ENCODE peak calls at places on chromosomes 11 and 22, in seven cellular contexts. Q, X, Y, A, S, E and B are unnamed samples.

GRCh38 chr11:57568330-57568766 is 876 bp upstream of the UBE2L6 start:
- DNase-seq in Q (peak; percentile 46), X (peak; percentile 71), Y (no peak), A (no peak), S (no peak), E (peak; percentile 73), B (no peak)

GRCh38 chr11:109026891-109027489 is 362.1 kb downstream of the DDX10 start:
- DNase-seq in Q (no peak), X (no peak), Y (no peak), A (no peak), S (no peak), E (no peak), B (no peak)

GRCh38 chr11:130455493-130456127 is 7.2 kb downstream of the ADAMTS15 start:
- DNase-seq in Q (no peak), X (no peak), Y (no peak), A (no peak), S (peak; percentile 55), E (no peak), B (no peak)

GRCh38 chr11:34316347-34317037 is 41.3 kb downstream of the ABTB2 start:
- DNase-seq in Q (no peak), X (peak; percentile 97), Y (no peak), A (no peak), S (no peak), E (no peak), B (no peak)

GRCh38 chr22:39745789-39746188 is 147.8 kb downstream of the ENTHD1 start:
- DNase-seq in Q (no peak), X (no peak), Y (no peak), A (no peak), S (no peak), E (no peak), B (no peak)

GRCh38 chr11:104668797-104669463 is 229.3 kb downstream of the CASP12 start:
- DNase-seq in Q (no peak), X (peak; percentile 52), Y (no peak), A (no peak), S (no peak), E (no peak), B (no peak)

GRCh38 chr11:73197348-73197747 is 20.7 kb upstream of the P2RY2 start:
- DNase-seq in Q (no peak), X (no peak), Y (no peak), A (no peak), S (no peak), E (no peak), B (no peak)

GRCh38 chr11:35138949-35139881 is at the start of gene CD44:
- DNase-seq in Q (no peak), X (peak; percentile 67), Y (no peak), A (peak; percentile 9), S (peak; percentile 86), E (peak; percentile 38), B (peak; percentile 81)

GRCh38 chr11:409600-410471 is 5.0 kb downstream of the SIGIRR start:
- DNase-seq in Q (no peak), X (no peak), Y (no peak), A (no peak), S (peak; percentile 57), E (no peak), B (no peak)

GRCh38 chr11:8719260-8720190 is 36.9 kb downstream of the RPL27A start:
- DNase-seq in Q (no peak), X (no peak), Y (peak; percentile 68), A (no peak), S (peak; percentile 74), E (no peak), B (no peak)

GRCh38 chr11:27716850-27717249 is 16.6 kb upstream of the BDNF start:
- DNase-seq in Q (no peak), X (no peak), Y (peak; percentile 72), A (no peak), S (no peak), E (peak; percentile 9), B (no peak)

GRCh38 chr22:19524170-19525115 is at the start of gene CLDN5:
- DNase-seq in Q (peak; percentile 3), X (no peak), Y (no peak), A (no peak), S (no peak), E (peak; percentile 79), B (no peak)

GRCh38 chr11:47391077-47391583 is 12.8 kb upstream of the SPI1 start:
- DNase-seq in Q (no peak), X (no peak), Y (no peak), A (no peak), S (peak; percentile 82), E (no peak), B (no peak)

GRCh38 chr11:59615132-59615636 is 390 bp downstream of the OSBP start:
- DNase-seq in Q (no peak), X (no peak), Y (peak; percentile 49), A (no peak), S (peak; percentile 71), E (peak; percentile 39), B (peak; percentile 46)

GRCh38 chr11:33445761-33446161 is 188.6 kb downstream of the HIPK3 start:
- DNase-seq in Q (no peak), X (no peak), Y (no peak), A (no peak), S (no peak), E (no peak), B (no peak)

GRCh38 chr11:100563541-100564280 is 123.4 kb upstream of the ARHGAP42 start:
- DNase-seq in Q (no peak), X (no peak), Y (no peak), A (no peak), S (no peak), E (no peak), B (no peak)

GRCh38 chr22:31566484-31566883 is 70.1 kb downstream of the SFI1 start:
- DNase-seq in Q (no peak), X (no peak), Y (no peak), A (no peak), S (no peak), E (no peak), B (no peak)

GRCh38 chr11:95134491-95134890 is 44.8 kb downstream of the ENDOD1 start:
- DNase-seq in Q (peak; percentile 84), X (no peak), Y (no peak), A (no peak), S (no peak), E (peak; percentile 74), B (no peak)

GRCh38 chr22:19505735-19506126 is 18.5 kb downstream of the CLDN5 start:
- DNase-seq in Q (no peak), X (no peak), Y (no peak), A (no peak), S (no peak), E (no peak), B (no peak)

GRCh38 chr11:100208207-100208606 is 478.9 kb upstream of the ARHGAP42 start:
- DNase-seq in Q (no peak), X (no peak), Y (no peak), A (no peak), S (no peak), E (no peak), B (no peak)

GRCh38 chr11:118398797-118399564 is 2.4 kb upstream of the ATP5MG start:
- DNase-seq in Q (no peak), X (peak; percentile 38), Y (no peak), A (no peak), S (no peak), E (no peak), B (peak; percentile 35)

GRCh38 chr11:127926721-127927120 is 660.6 kb downstream of the ETS1 start:
- DNase-seq in Q (no peak), X (no peak), Y (no peak), A (peak; percentile 90), S (no peak), E (no peak), B (no peak)

GRCh38 chr11:96199563-96200025 is 143.4 kb downstream of the MAML2 start:
- DNase-seq in Q (no peak), X (no peak), Y (no peak), A (no peak), S (no peak), E (no peak), B (no peak)

GRCh38 chr22:37294747-37295146 is 12.4 kb downstream of the CYTH4 start:
- DNase-seq in Q (no peak), X (no peak), Y (no peak), A (no peak), S (no peak), E (no peak), B (no peak)

GRCh38 chr11:123302751-123303195 is 107.7 kb upstream of the CLMP start:
- DNase-seq in Q (no peak), X (no peak), Y (no peak), A (no peak), S (no peak), E (no peak), B (no peak)

GRCh38 chr22:46028069-46028991 is 51.4 kb upstream of the WNT7B start:
- DNase-seq in Q (no peak), X (no peak), Y (no peak), A (no peak), S (no peak), E (no peak), B (no peak)